ENCODE peak calls at places on chromosomes 13 and 19, in four cellular contexts. D is PC-9, E is neural crest cell, X is GM06990. K is an unnamed sample.

GRCh38 chr13:47463726-47464125 is 537.3 kb downstream of the SUCLA2 start:
- DNase-seq in D (no peak), X (no peak), E (no peak), K (no peak)

GRCh38 chr19:9474975-9475374 is 23.4 kb downstream of the ZNF560 start:
- DNase-seq in X (no peak), E (no peak), D (no peak), K (no peak)

GRCh38 chr13:113106666-113107065 is 1.1 kb downstream of the F7 start:
- DNase-seq in E (no peak), D (no peak), X (no peak), K (no peak)

GRCh38 chr19:31175564-31176348 is 173.5 kb downstream of the TSHZ3 start:
- DNase-seq in X (no peak), D (no peak), E (no peak), K (no peak)

GRCh38 chr19:18558595-18558994 is 925 bp downstream of the KXD1 start:
- DNase-seq in X (no peak), D (no peak), E (no peak), K (no peak)

GRCh38 chr13:106178816-106179215 is 356.6 kb downstream of the EFNB2 start:
- DNase-seq in X (no peak), D (no peak), E (no peak), K (no peak)

GRCh38 chr19:31947436-31947835 is 398.0 kb upstream of the ZNF507 start:
- DNase-seq in D (no peak), X (no peak), E (no peak), K (no peak)

GRCh38 chr13:112172641-112173171 is 105.8 kb downstream of the SOX1 start:
- DNase-seq in D (no peak), X (no peak), E (no peak), K (no peak)

GRCh38 chr13:110965038-110965754 is 50.3 kb upstream of the ANKRD10 start:
- DNase-seq in X (peak; percentile 64), E (no peak), D (peak; percentile 94), K (peak; percentile 26)

GRCh38 chr13:60369242-60369641 is 27.8 kb upstream of the TDRD3 start:
- DNase-seq in X (no peak), D (no peak), E (no peak), K (no peak)

GRCh38 chr13:70668293-70668692 is 560.0 kb upstream of the KLHL1 start:
- DNase-seq in E (no peak), X (no peak), D (peak; percentile 53), K (peak; percentile 14)

GRCh38 chr13:102361113-102361512 is 40.7 kb downstream of the FGF14 start:
- DNase-seq in D (no peak), X (no peak), E (no peak), K (no peak)

GRCh38 chr13:93794197-93794885 is 567.7 kb downstream of the GPC6 start:
- DNase-seq in D (no peak), X (peak; percentile 6), E (no peak), K (no peak)

GRCh38 chr13:34900288-34900739 is 41.8 kb upstream of the NBEA start:
- DNase-seq in X (no peak), E (no peak), D (no peak), K (no peak)

GRCh38 chr13:113098163-113098732 is 7.3 kb upstream of the F7 start:
- DNase-seq in X (no peak), E (peak; percentile 29), D (no peak), K (no peak)

GRCh38 chr13:98445340-98446233 is 131.3 kb downstream of the STK24 start:
- DNase-seq in D (peak; percentile 76), E (peak; percentile 70), X (peak; percentile 74), K (peak; percentile 58)

GRCh38 chr13:96089749-96090239 is at the start of gene HS6ST3:
- DNase-seq in X (no peak), E (peak; percentile 20), D (no peak), K (no peak)

GRCh38 chr13:75458696-75459422 is 23.1 kb downstream of the TBC1D4 start:
- DNase-seq in X (peak; percentile 49), D (no peak), E (no peak), K (peak; percentile 12)

GRCh38 chr13:36612242-36612641 is 61.6 kb upstream of the SERTM1 start:
- DNase-seq in D (no peak), X (no peak), E (no peak), K (no peak)

DNA sequence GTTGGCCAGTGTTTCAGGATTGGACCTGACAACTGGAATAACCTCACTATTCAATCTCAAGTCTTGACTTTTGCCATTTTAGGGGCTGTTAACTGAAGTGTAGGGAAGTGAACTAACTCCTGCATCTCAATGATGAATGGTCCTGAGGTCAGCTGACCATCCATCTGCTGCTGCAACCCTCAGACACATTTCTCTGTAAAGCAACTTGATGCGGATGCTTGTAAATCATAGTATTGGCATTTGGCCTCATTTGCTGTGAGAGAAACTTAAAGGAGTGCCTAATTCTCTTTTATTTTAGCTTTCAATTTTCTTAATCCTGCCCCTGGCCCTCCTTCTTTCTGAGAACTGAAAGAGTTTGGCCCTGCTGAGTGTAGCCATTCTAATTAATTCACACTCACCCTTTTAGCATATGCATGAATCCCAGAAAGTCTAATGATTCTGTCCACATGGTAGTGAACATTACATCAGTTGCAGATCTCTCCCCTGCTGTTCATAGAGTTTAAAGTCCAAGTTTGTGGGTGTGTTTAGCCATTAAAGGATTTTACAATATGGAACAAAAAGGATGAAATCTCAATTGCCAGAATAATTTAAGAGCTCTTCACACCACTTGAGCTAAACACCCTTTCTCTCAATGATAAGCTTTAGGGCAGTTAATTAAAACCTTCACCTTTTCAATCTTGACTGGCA is 1531.5 kb upstream of the SLC10A2 start:
- DNase-seq in D (no peak), E (no peak), X (no peak), K (no peak)
- TF ChIP-seq CTCF in D (no peak), E (no peak), X (no peak), K (no peak)

GRCh38 chr13:27016871-27017270 is 154.7 kb downstream of the USP12 start:
- DNase-seq in X (no peak), D (no peak), E (no peak), K (no peak)

GRCh38 chr13:27014406-27015359 is 156.9 kb downstream of the USP12 start:
- DNase-seq in E (no peak), X (no peak), D (no peak), K (no peak)

GRCh38 chr13:27011661-27012060 is 159.9 kb downstream of the USP12 start:
- DNase-seq in X (no peak), D (no peak), E (no peak), K (no peak)

GRCh38 chr13:27008733-27009132 is 162.9 kb downstream of the USP12 start:
- DNase-seq in E (no peak), D (no peak), X (no peak), K (no peak)

DNA sequence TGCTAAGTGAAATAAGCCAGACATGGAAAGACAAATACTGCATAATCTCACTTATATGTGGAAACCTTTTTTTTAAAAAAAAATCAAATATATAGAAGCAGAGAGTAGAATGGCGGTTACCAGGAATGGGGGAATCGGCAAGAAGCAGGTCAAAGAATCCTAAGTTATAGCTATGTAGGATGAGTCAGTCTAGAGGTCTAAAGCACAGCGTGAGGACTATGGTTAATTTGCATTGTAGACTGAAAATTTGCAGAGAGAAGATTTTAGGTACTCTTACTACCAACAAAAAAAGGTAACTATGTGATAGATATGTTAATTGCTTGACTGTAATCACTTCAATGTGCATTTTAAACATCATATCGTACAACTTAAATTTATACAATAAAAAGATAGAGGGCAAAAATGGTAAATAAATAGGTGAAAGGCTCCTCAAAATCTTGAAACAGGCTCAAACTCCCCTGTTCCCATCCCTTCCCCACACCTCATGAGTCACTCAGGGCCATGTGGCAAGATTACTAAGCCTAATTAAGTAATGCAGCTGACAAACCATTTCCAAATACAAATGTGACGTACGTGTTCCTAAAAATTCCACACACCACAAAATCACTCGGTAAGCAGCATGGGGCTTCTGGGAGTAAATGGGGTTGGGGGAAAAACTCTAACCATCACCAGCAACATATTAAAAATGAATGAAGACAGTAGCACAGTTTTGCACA is 159.0 kb downstream of the USP12 start:
- DNase-seq in E (no peak), D (peak; percentile 77), X (no peak), K (no peak)
- TF ChIP-seq CTCF in E (no peak), D (no peak), X (no peak), K (no peak)

GRCh38 chr19:11263726-11264125 is 1.4 kb upstream of the DOCK6 start:
- DNase-seq in D (no peak), E (no peak), X (no peak), K (no peak)

GRCh38 chr19:11260996-11261395 is 1.3 kb downstream of the DOCK6 start:
- DNase-seq in X (no peak), E (no peak), D (no peak), K (no peak)

GRCh38 chr19:11264452-11265176 is 2.3 kb upstream of the DOCK6 start:
- DNase-seq in X (no peak), D (peak; percentile 90), E (no peak), K (peak; percentile 90)

GRCh38 chr19:11261431-11261901 is 858 bp downstream of the DOCK6 start:
- DNase-seq in D (no peak), E (no peak), X (no peak), K (no peak)

DNA sequence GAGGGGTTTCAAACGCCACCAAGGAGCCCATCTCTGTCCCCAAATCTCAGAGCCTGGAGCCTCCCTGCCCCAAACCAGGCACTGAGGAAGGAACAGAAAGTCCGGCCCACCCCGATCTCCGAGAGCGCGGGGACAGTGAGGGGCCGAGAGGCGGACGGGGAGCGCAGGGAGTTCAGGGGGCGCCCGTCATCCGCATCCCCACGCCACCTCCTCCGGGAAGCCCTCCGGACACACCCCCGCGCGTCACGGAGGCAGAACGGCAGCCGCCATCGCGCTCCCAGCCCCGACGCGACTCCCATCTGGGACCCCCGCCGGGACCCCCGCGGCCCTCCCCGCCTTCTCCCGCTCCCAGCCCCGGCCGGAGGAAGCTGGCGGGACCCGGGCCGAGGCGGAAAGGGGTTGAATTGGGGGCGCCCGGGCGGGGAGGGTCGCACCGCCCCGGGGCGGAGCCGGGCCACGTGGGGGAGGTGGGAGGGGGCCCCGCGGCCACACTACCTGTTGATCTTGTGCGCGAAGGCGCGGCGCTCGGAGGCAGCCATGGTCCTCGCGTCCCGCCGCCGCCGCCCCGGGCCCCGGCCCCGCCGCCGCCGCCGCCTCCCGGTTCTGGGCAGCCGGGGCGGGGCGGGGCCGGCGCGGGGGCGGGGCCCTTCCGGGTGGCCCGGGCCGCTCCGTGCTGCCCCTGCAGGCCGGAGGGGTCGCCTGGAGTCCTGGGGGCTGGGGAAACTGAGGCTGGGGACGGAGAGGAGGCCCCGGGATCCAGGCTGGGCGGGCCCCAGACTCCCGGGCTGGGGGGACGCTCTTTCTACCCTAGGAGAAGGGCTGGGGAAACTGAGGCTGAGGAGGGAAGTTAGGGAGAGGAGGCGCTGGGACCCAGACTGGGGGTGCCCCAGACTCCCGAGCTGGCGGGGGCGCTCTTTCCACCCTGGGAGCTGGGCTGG is at the start of gene DOCK6:
- DNase-seq in X (no peak), E (peak; percentile 38), D (no peak), K (peak; percentile 49)
- TF ChIP-seq CTCF in X (peak; percentile 65), E (peak; percentile 54), D (peak; percentile 63), K (no peak)

GRCh38 chr19:41705393-41706174 is 2.8 kb upstream of the CEACAM5 start:
- DNase-seq in D (no peak), X (no peak), E (no peak), K (peak; percentile 82)

GRCh38 chr19:41708481-41708880 is at the start of gene CEACAM5:
- DNase-seq in E (no peak), X (no peak), D (no peak), K (no peak)

GRCh38 chr19:41707871-41708371 is 505 bp upstream of the CEACAM5 start:
- DNase-seq in X (no peak), E (no peak), D (no peak), K (no peak)

GRCh38 chr19:41706741-41707501 is 1.5 kb upstream of the CEACAM5 start:
- DNase-seq in D (peak; percentile 69), E (no peak), X (peak; percentile 75), K (peak; percentile 87)

DNA sequence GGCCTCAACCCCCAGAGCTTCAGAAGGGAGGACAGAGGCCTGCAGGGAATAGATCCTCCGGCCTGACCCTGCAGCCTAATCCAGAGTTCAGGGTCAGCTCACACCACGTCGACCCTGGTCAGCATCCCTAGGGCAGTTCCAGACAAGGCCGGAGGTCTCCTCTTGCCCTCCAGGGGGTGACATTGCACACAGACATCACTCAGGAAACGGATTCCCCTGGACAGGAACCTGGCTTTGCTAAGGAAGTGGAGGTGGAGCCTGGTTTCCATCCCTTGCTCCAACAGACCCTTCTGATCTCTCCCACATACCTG is 969 bp upstream of the CEACAM5 start:
- DNase-seq in E (no peak), D (no peak), X (no peak), K (peak; percentile 39)
- TF ChIP-seq CTCF in E (no peak), D (no peak), X (no peak), K (no peak)

K was measured in Calu3.